ENCODE peak calls at places on chromosome 19, in seven cellular contexts. V is neural progenitor cell, Z is neuronal stem cell, N is astrocyte, C is GM23248, M is NT2/D1, Q is fibroblast of lung. G is an unnamed sample. For H3K36me3, the result is how much of the 10 kb centered on the place peaks cover.

GRCh38 chr19:12933287-12934072 is at the start of gene FARSA:
- DNase-seq in N (peak), M (peak), V (peak), Q (peak), C (peak), Z (peak), G (peak)

GRCh38 chr19:29840066-29840950 is 28.5 kb downstream of the CCNE1 start:
- DNase-seq in N (no peak), Q (no peak), Z (no peak), V (no peak), M (no peak), C (no peak), G (no peak)

GRCh38 chr19:35013820-35014754 is 14.0 kb downstream of the GRAMD1A start:
- DNase-seq in Q (no peak), V (no peak), N (no peak), C (no peak), Z (no peak), M (no peak), G (no peak)

GRCh38 chr19:58361900-58362271 is 665 bp downstream of the ZNF497 start:
- DNase-seq in C (no peak), V (no peak), Q (no peak), Z (peak), N (peak), M (peak), G (no peak)

GRCh38 chr19:37346091-37346490 is 24.8 kb upstream of the ZNF527 start:
- DNase-seq in Z (no peak), C (no peak), Q (no peak), V (peak), N (no peak), M (no peak), G (no peak)

GRCh38 chr19:6861683-6862286 is 25.6 kb upstream of the ADGRE1 start:
- DNase-seq in C (no peak), N (no peak), Z (no peak), V (no peak), Q (no peak), M (no peak), G (no peak)

GRCh38 chr19:11179716-11180297 is 17.5 kb downstream of the KANK2 start:
- DNase-seq in N (no peak), V (no peak), Q (no peak), C (no peak), Z (no peak), M (no peak), G (no peak)

GRCh38 chr19:15672580-15673175 is at the start of gene CYP4F12:
- DNase-seq in Z (no peak), V (no peak), Q (peak), C (peak), M (no peak), N (no peak), G (peak)

GRCh38 chr19:46862504-46862835 is 1.7 kb downstream of the ARHGAP35 start:
- DNase-seq in Z (no peak), M (no peak), Q (no peak), N (no peak), C (peak), V (no peak), G (no peak)

GRCh38 chr19:32251634-32252332 is 93.6 kb upstream of the ZNF507 start:
- DNase-seq in Q (no peak), V (no peak), Z (no peak), M (no peak), C (no peak), N (no peak), G (no peak)

GRCh38 chr19:50191270-50191669 is 12.2 kb upstream of the MYH14 start:
- DNase-seq in M (no peak), C (no peak), Z (no peak), N (no peak), V (no peak), Q (peak), G (no peak)

GRCh38 chr19:14544977-14545715 is 15.8 kb downstream of the TECR start:
- DNase-seq in C (no peak), M (no peak), N (no peak), Z (no peak), V (no peak), Q (no peak), G (no peak)

GRCh38 chr19:35142531-35143230 is 374 bp upstream of the FXYD7 start:
- DNase-seq in C (no peak), N (no peak), V (peak), M (no peak), Z (no peak), Q (peak), G (peak)

GRCh38 chr19:5308471-5309437 is 31.9 kb downstream of the PTPRS start:
- DNase-seq in M (no peak), V (no peak), C (peak), Q (peak), N (peak), Z (no peak), G (peak)

GRCh38 chr19:50300051-50300450 is 29.1 kb downstream of the KCNC3 start:
- DNase-seq in N (no peak), V (no peak), M (no peak), Q (no peak), C (no peak), Z (no peak), G (no peak)

GRCh38 chr19:11335449-11336146 is 3.9 kb downstream of the RAB3D start:
- DNase-seq in Q (no peak), N (no peak), Z (no peak), V (no peak), C (no peak), M (no peak), G (no peak)

GRCh38 chr19:6890938-6891337 is 3.6 kb downstream of the ADGRE1 start:
- DNase-seq in V (no peak), M (no peak), Q (no peak), N (no peak), C (no peak), Z (no peak), G (no peak)

GRCh38 chr19:42148270-42148669 is 16.0 kb upstream of the POU2F2 start:
- DNase-seq in C (no peak), Z (no peak), V (no peak), M (no peak), Q (no peak), N (no peak), G (no peak)

GRCh38 chr19:7540761-7541480 is 5.4 kb downstream of the PNPLA6 start:
- DNase-seq in C (peak), Q (no peak), V (peak), Z (no peak), N (peak), M (peak), G (no peak)

GRCh38 chr19:6062961-6063575 is 47.2 kb downstream of the RFX2 start:
- DNase-seq in M (no peak), Z (no peak), N (no peak), V (no peak), Q (no peak), C (no peak), G (peak)

GRCh38 chr19:11254662-11255061 is 7.7 kb downstream of the DOCK6 start:
- DNase-seq in Q (no peak), Z (no peak), C (peak), M (no peak), V (no peak), N (no peak), G (no peak)

GRCh38 chr19:30151081-30151480 is 209.0 kb downstream of the URI1 start:
- DNase-seq in M (no peak), Q (no peak), Z (no peak), V (no peak), N (no peak), C (no peak), G (no peak)

GRCh38 chr19:29798783-29799182 is 13.0 kb upstream of the CCNE1 start:
- DNase-seq in C (peak), N (peak), V (no peak), Q (peak), M (no peak), Z (no peak), G (no peak)

GRCh38 chr19:10655457-10656312 is 1.5 kb downstream of the ILF3 start:
- DNase-seq in C (peak), M (no peak), Q (no peak), V (peak), N (peak), Z (no peak), G (peak)

GRCh38 chr19:50646074-50646807 is 3.0 kb upstream of the C19orf81 start:
- DNase-seq in Q (peak), M (no peak), C (peak), N (no peak), Z (no peak), V (no peak), G (no peak)

GRCh38 chr19:14475251-14476073 is at the start of gene PTGER1:
- DNase-seq in Z (no peak), N (no peak), Q (peak), V (peak), M (no peak), C (peak), G (peak)

GRCh38 chr19:31232871-31233270 is 116.4 kb downstream of the TSHZ3 start:
- DNase-seq in C (peak), Q (peak), Z (no peak), V (no peak), N (peak), M (no peak), G (no peak)

GRCh38 chr19:5341981-5342380 is 1.4 kb upstream of the PTPRS start:
- DNase-seq in Q (no peak), N (no peak), C (no peak), Z (no peak), V (no peak), M (no peak), G (no peak)

GRCh38 chr19:41136636-41137035 is 22.4 kb downstream of the CYP2F1 start:
- DNase-seq in Q (no peak), M (no peak), N (no peak), Z (no peak), C (no peak), V (no peak), G (no peak)
- H3K4me3 ChIP-seq in Q (no peak), M (no peak), N (no peak), Z (no peak), C (no peak), V (no peak), G (no peak)

GRCh38 chr19:17328517-17329060 is 6.1 kb downstream of the ANO8 start:
- DNase-seq in M (no peak), V (peak), C (no peak), N (no peak), Z (no peak), Q (no peak), G (no peak)
- H3K9ac ChIP-seq in M (peak), V (no peak), C (no peak), N (no peak), Z (peak), Q (no peak), G (peak)

DNA sequence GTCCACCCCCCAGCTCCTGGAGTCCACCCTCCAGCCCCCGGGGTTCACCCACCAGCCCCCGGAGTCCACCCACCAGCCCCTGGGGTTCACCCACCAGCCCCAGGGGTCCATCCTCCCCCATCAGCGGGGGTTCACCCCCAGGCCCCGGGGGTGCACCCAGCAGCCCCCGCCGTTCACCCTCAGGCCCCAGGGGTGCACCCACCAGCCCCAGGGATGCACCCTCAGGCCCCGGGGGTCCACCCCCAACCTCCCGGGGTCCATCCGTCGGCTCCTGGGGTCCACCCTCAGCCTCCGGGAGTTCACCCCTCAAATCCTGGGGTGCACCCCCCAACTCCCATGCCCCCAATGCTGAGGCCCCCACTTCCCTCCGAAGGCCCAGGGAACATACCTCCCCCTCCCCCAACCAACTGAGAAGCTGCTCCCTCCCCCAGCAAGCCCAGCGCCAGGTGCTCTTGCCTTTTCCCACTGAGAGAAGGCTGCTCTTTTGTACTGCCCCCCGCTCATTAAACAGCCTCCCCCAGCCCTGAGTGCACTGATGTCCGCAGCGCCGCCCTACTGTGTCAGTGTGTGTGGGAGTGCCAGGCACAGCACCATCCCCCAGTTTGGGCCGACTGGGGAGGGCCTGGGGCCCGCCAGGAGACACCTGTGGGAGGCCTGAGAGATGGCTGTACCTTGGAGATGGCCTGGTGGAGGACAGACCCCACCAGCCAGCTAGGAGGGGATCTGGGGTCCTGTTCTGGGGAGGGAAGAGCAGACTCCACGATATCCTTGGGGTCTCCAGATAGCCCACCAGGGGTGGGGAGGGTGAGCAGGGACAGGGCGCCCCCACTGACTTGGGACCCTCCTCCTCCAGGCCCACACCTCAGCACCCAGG is 750 bp upstream of the AMH start:
- DNase-seq in Q (no peak), M (no peak), Z (no peak), C (no peak), N (no peak), V (no peak), G (no peak)
- H3K36me3 ChIP-seq in Q (under half), M (half or more), Z (under half), C (under half), N (under half), V (under half), G (under half)

DNA sequence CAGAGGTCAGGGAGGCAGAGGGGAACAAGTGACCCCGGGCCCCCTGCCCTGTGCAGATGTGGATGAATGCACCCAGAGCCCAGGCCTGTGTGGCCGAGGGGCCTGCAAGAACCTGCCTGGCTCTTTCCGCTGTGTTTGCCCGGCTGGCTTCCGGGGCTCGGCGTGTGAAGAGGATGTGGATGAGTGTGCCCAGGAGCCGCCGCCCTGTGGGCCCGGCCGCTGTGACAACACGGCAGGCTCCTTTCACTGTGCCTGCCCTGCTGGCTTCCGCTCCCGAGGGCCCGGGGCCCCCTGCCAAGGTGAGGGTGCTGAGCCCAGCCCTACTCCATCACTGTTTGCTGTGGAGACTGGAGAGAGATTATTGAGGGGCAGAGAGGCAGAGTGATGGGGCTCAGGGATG is 9.9 kb downstream of the LTBP4 start:
- DNase-seq in M (no peak), Q (no peak), Z (no peak), V (no peak), C (peak), N (no peak), G (peak)
- H3K4me3 ChIP-seq in M (no peak), Q (no peak), Z (no peak), V (no peak), C (peak), N (no peak), G (no peak)

DNA sequence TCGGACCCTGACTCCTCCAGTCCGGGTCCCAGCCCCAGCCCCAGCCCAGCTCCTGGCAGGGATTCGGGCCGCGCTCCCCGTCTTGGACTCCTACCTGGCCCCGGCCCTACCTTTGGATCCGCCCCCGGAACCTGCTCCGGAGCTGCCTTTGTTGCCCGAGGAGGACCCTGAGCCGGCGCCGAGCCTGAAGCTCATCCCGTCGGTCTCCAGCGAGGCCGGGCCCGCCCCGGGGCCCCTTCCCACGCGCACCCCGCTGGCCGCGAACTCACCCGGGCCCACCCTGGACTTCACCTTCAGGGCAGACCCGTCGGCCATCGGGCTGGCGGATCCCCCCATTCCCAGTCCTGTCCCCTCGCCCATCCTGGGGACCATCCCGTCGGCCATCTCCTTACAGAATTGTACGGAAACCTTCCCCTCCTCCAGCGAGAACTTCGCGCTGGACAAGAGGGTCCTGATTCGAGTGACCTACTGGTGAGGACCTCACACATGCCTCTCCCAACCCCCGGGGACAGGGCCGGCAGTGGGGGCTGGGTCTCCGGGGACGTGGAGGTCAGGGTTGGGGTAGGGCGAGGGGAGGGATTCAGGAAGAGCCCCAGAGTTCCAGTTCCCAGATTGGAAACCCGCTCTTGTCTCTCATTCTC is 732 bp downstream of the SELENOV start:
- DNase-seq in V (peak), C (no peak), N (no peak), M (no peak), Z (no peak), Q (no peak), G (no peak)
- H3K9ac ChIP-seq in V (peak), C (no peak), N (no peak), M (peak), Z (peak), Q (no peak), G (no peak)

DNA sequence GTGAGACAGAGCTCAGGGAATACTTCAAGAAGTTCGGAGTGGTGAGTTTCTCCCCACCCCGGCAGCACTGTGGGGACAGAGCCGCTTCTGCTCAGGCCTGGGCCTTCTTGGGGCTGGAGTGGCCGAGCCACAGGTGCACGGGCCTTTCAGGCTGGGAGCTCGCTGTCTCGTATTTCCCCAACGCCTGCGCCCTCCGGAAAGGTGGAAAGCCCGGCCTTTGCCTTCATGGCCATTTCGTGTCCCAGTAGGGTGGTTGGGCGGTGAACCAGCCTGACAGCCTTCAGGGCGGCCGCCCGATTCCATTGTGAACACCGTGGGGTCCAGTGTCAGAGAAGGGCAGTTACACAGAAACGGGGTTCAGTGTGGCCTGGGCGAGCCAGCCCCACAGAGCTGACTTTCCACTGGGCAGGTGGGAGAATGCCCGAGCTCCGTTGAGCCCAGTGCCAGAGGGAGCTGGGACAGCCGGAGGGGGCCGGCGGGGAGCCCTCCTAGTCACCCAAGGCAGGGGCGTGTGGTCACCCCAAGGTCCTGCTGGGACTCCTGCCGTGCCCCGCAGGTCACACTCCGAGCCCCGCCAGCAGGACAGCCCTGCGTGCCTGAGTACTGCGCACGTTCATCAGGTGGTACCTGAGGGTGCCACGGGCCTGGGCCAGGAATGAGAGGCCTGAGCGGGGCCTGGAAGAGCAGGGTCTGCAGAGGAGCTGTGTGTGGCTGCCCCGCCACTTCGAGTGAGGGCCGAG is 14.0 kb downstream of the DAZAP1 start:
- DNase-seq in N (no peak), C (no peak), Z (no peak), Q (no peak), V (no peak), M (no peak), G (no peak)
- H3K36me3 ChIP-seq in N (under half), C (under half), Z (under half), Q (half or more), V (under half), M (half or more), G (under half)

DNA sequence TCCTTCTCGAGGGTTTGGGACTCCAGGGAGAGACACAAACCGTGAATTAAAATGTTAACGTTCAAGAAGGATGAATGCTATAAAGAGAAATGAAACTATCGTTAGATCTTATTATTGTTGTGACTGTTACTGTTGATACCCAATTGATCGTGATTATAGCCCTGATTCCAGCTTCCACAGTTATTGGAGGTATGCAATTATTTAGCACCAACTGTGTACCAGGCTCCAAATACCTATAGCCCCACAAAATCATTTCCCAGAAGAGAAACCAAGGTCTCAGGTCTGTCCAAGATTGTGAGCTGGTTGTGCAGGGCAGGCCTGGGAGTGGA is 30.1 kb upstream of the NFIC start:
- DNase-seq in M (no peak), N (no peak), C (no peak), Z (no peak), Q (no peak), V (no peak), G (no peak)
- H3K4me3 ChIP-seq in M (no peak), N (no peak), C (no peak), Z (no peak), Q (no peak), V (no peak), G (no peak)

DNA sequence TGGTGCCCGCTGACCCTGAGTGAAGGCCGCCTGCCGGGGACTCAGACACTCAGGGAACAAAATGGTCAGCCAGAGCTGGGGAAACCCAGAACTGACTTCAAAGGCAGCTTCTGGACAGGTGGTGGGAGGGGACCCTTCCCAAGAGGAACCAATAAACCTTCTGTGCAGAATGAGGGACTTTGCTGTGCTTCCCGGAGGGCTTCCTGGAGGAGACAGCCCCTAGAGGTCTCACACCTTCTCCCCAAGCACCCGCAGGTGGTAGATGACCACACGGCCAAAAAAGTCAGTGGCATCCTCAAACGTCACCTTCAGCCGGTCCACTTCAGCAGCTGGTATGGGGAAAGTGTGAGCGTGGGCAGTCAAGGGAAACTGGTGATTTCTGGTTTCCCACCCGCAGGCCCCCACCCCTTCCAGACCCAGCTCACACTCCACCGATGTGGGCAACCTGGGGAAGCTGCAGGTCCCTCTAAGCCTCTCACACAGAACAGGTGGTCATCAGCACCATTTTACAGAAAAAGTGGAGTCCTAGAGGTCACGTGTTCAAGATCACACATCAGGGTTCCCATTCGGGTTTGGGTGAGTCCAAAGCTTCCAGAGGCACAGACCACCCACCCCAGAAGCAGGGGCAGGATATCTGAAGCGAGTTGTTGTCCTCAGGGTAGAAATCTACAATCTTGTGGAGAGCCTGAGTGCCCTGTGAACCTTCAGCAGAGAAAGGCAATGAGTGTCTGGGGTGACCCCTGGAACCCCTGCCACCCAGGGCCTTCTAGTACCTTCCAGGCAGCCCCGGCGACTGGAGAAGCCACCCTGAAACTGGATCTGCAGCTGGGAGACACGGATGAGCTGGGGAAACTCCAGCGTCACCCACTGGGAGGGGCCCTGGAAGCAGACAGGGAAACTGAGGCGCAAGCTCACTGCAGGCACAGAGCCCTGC is 1.2 kb downstream of the NR2C2AP start:
- DNase-seq in C (no peak), V (no peak), N (no peak), Q (no peak), Z (no peak), M (no peak), G (no peak)
- H3K9ac ChIP-seq in C (peak), V (no peak), N (no peak), Q (no peak), Z (no peak), M (peak), G (peak)